ENCODE peak calls at places on chromosomes 13 and 19, in ten cellular contexts. V, D, N, Q, L, J, O, C, B and M are unnamed samples.

GRCh38 chr13:79860757-79861156 is 379.8 kb downstream of the NDFIP2 start:
- DNase-seq in V (no peak), D (no peak), N (no peak), Q (no peak), L (no peak), J (no peak), O (no peak), C (no peak), B (no peak), M (no peak)

GRCh38 chr19:4267901-4268815 is 10.9 kb upstream of the SHD start:
- DNase-seq in V (no peak), D (no peak), N (no peak), Q (no peak), L (no peak), J (no peak), O (no peak), C (no peak), B (no peak), M (no peak)

GRCh38 chr13:23867027-23867491 is 22.1 kb downstream of the MIPEP start:
- DNase-seq in V (no peak), D (no peak), N (no peak), Q (no peak), L (no peak), J (no peak), O (no peak), C (no peak), B (no peak), M (no peak)

GRCh38 chr13:94009696-94010095 is 469.8 kb downstream of the DCT start:
- DNase-seq in V (no peak), D (no peak), N (no peak), Q (no peak), L (no peak), J (no peak), O (no peak), C (no peak), B (no peak), M (no peak)

GRCh38 chr13:30153871-30154426 is 153.4 kb downstream of the KATNAL1 start:
- DNase-seq in V (no peak), D (peak), N (peak), Q (no peak), L (no peak), J (no peak), O (no peak), C (no peak), B (no peak), M (no peak)

GRCh38 chr13:40103864-40104263 is 448.4 kb downstream of the COG6 start:
- DNase-seq in V (no peak), D (no peak), N (no peak), Q (no peak), L (no peak), J (no peak), O (no peak), C (no peak), B (no peak), M (no peak)

GRCh38 chr13:19181621-19182485 is at the start of gene TUBA3C:
- DNase-seq in V (no peak), D (no peak), N (no peak), Q (no peak), L (no peak), J (no peak), O (no peak), C (no peak), B (no peak), M (no peak)

GRCh38 chr13:34654203-34654602 is 287.9 kb upstream of the NBEA start:
- DNase-seq in V (no peak), D (no peak), N (no peak), Q (no peak), L (no peak), J (no peak), O (no peak), C (no peak), B (no peak), M (no peak)

GRCh38 chr19:45254044-45254531 is 3.0 kb downstream of the MARK4 start:
- DNase-seq in V (no peak), D (no peak), N (no peak), Q (no peak), L (no peak), J (no peak), O (no peak), C (no peak), B (no peak), M (no peak)

GRCh38 chr13:85261757-85262346 is 537.4 kb downstream of the SLITRK6 start:
- DNase-seq in V (no peak), D (peak), N (no peak), Q (no peak), L (no peak), J (no peak), O (no peak), C (no peak), B (peak), M (no peak)

GRCh38 chr13:63198076-63198475 is 1782.4 kb upstream of the PCDH20 start:
- DNase-seq in V (no peak), D (no peak), N (no peak), Q (no peak), L (no peak), J (no peak), O (no peak), C (no peak), B (no peak), M (no peak)

GRCh38 chr19:19134687-19135158 is 3.6 kb downstream of the TMEM161A start:
- DNase-seq in V (no peak), D (no peak), N (no peak), Q (no peak), L (peak), J (no peak), O (no peak), C (peak), B (no peak), M (no peak)

GRCh38 chr19:54541712-54542111 is 31.9 kb upstream of the LILRA2 start:
- DNase-seq in V (no peak), D (no peak), N (no peak), Q (no peak), L (no peak), J (no peak), O (no peak), C (no peak), B (peak), M (no peak)

GRCh38 chr13:51258612-51259358 is 36.6 kb downstream of the FAM124A start:
- DNase-seq in V (no peak), D (peak), N (no peak), Q (no peak), L (no peak), J (no peak), O (no peak), C (no peak), B (peak), M (no peak)